ENCODE peak calls at places on chromosomes 3 and 15, in seven cellular contexts. O is K562, K is sigmoid colon, F is vagina, N is HepG2, X is HCT116, P is Panc1. L is an unnamed sample. For H3K4me1, the result is how much of the 10 kb centered on the place peaks cover.

GRCh38 chr15:43168192-43169107 is 16.8 kb upstream of the CCNDBP1 start:
- DNase-seq in O (no peak), K (peak), F (no peak), N (no peak), X (no peak), P (no peak), L (peak)

GRCh38 chr3:112293368-112294321 is at the start of gene SLC9C1:
- DNase-seq in O (peak), K (no peak), F (no peak), N (peak), X (peak), P (peak), L (no peak)

GRCh38 chr15:46732060-46732459 is 985.2 kb upstream of the SEMA6D start:
- DNase-seq in O (no peak), K (no peak), F (no peak), N (no peak), X (no peak), P (no peak), L (no peak)

GRCh38 chr3:182682263-182683229 is 110.8 kb upstream of the ATP11B start:
- DNase-seq in O (peak), K (no peak), F (no peak), N (peak), X (no peak), P (no peak), L (peak)

GRCh38 chr3:45566951-45567411 is 27.6 kb upstream of the LIMD1 start:
- DNase-seq in O (no peak), K (peak), F (no peak), N (no peak), X (no peak), P (no peak), L (no peak)

GRCh38 chr3:45509038-45509767 is 85.3 kb upstream of the LIMD1 start:
- DNase-seq in O (no peak), K (no peak), F (no peak), N (no peak), X (peak), P (no peak), L (no peak)

GRCh38 chr3:140505876-140506275 is 172.0 kb upstream of the TRIM42 start:
- DNase-seq in O (no peak), K (no peak), F (no peak), N (no peak), X (no peak), P (no peak), L (no peak)

GRCh38 chr3:52498134-52499054 is 3.3 kb downstream of the STAB1 start:
- DNase-seq in O (peak), K (peak), F (no peak), N (no peak), X (no peak), P (no peak), L (no peak)

GRCh38 chr3:183151716-183152385 is 10.7 kb downstream of the LAMP3 start:
- DNase-seq in O (no peak), K (no peak), F (no peak), N (no peak), X (no peak), P (no peak), L (no peak)

GRCh38 chr3:19811689-19812088 is 122.3 kb downstream of the EFHB start:
- DNase-seq in O (peak), K (no peak), F (no peak), N (no peak), X (no peak), P (no peak), L (no peak)

GRCh38 chr15:77634266-77634962 is 1.7 kb upstream of the LINGO1 start:
- DNase-seq in O (peak), K (peak), F (no peak), N (peak), X (peak), P (peak), L (peak)

GRCh38 chr3:43873723-43874122 is 183.0 kb downstream of the ABHD5 start:
- DNase-seq in O (no peak), K (no peak), F (peak), N (no peak), X (no peak), P (no peak), L (no peak)

GRCh38 chr3:153277029-153277428 is 115.0 kb downstream of the RAP2B start:
- DNase-seq in O (no peak), K (no peak), F (no peak), N (no peak), X (no peak), P (no peak), L (no peak)

GRCh38 chr3:14525685-14526631 is 14.2 kb downstream of the GRIP2 start:
- DNase-seq in O (no peak), K (peak), F (no peak), N (no peak), X (no peak), P (no peak), L (peak)

GRCh38 chr3:50671331-50671730 is 3.4 kb upstream of the DOCK3 start:
- DNase-seq in O (no peak), K (no peak), F (no peak), N (no peak), X (peak), P (no peak), L (no peak)

GRCh38 chr3:166052440-166052839 is 215.2 kb upstream of the BCHE start:
- DNase-seq in O (no peak), K (no peak), F (no peak), N (peak), X (no peak), P (no peak), L (no peak)

GRCh38 chr15:84104853-84105252 is 130.7 kb upstream of the GOLGA6L4 start:
- DNase-seq in O (no peak), K (no peak), F (no peak), N (no peak), X (no peak), P (no peak), L (no peak)

DNA sequence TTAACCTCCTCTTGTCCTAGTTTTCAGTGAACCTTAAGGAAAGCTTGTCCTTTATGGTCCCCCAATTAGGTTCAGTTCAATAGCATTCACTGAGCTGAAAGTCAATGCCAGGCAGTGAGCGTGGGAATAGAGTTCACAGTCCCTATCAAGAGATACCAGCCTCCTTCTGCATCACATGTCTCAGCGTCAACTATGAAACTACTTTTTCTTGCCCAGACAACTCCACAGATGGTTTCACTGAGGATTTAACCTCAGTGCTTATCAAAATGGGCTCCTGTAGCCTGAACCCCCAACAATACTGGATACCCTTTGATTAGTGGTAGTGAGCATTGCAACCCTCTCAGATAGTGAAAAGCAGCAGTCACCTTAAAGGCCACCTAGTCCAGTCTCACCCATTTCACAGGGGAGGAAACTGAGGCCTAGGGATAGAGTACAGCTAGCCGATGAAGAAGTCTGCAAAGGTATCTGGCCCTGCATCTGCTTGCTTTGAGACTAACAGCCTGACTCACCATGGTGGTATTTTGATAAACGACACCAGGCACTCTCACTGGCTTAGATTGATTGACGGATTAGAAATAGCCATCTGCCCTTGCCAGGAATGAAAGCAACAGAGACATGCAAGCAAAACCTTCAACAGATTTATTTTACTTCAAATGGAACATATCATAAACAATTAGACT is 1.6 kb upstream of the UBA3 start:
- DNase-seq in O (peak), K (no peak), F (no peak), N (no peak), X (no peak), P (no peak), L (no peak)
- H3K4me3 ChIP-seq in O (no peak), K (no peak), F (no peak), N (no peak), X (no peak), P (no peak), L (no peak)

DNA sequence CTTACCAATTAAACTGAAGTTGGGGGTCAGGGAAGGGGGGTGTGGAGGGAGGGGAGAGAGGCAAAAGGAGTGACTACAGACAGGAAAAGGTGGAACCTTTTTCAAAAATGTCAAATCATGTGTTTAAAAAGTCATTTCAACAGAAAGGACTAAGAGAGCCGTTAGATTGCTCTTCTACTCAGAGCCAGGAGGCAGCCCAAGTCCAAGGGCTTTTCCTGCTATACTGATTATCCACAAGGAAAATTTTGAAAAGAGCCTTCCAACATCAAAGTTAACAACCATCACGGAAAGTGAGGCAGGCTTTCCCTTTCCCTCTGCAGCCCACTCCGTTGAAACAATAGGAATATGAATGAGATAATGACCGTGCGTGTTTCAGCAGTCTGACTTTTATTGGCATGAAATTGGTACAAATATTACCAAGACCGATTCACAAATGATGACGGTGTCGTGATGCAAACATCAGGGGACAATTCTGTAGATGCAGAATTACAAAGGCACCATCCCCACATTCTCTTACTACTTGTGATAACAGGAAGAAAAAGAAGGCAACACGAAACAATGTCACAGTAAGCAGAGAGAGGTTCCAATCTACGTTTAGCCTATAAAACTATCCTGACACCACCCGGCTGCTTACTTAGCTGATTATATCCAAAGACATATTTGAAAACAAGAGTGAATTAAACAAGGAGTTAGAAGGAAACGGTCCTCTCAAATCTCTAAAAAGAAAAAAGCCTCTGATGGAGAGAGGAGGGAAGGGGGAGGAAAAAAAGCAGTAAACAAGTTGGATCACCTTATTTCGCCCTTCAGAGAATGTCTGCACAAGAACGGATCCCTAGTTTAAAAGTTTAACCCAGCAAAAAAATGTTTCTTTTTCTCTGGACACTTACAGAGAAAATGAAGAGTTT is 453.7 kb downstream of the FOXP1 start:
- DNase-seq in O (no peak), K (no peak), F (no peak), N (no peak), X (no peak), P (no peak), L (no peak)
- H3K4me1 ChIP-seq in O (under half), K (under half), F (half or more), N (half or more), X (under half), P (under half), L (half or more)

DNA sequence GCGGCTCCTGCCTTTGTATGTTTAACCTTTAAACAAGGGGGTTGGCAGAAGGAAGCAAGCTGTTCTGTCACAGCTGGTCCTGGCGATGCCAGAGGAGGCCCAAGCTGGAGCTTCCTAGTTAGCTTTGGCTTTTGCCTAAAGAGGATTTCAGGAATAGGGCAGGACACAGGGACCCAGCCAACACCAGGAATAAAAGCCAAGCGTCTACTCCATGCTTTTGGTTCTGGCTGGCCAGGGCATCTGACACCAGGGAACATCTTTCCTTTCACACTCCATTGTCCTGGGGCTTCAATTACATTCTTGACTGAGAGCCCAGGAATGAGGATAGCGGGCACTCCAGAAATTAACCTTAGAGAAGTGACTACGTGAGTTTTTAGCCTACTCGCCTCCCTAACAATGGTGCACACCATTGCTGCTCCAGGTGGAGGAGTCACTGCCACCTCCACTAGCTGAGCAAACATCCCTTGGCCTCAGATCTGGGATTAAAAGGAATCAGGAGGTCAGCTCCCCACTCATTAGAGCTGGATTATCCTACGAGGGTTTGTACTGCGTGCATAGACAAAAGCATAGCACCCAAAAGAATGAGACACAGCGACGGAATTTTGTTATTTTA is 38.2 kb downstream of the TPM1 start:
- DNase-seq in O (no peak), K (no peak), F (no peak), N (no peak), X (no peak), P (no peak), L (no peak)
- TF ChIP-seq POLR2AphosphoS5 in O (no peak), K (no peak), F (no peak), N (no peak), X (no peak), P (no peak), L (no peak)

GRCh38 chr3:54596087-54596486 is 331.8 kb downstream of the LRTM1 start:
- DNase-seq in O (no peak), K (no peak), F (peak), N (no peak), X (no peak), P (no peak), L (no peak)

GRCh38 chr3:54600441-54601204 is 327.2 kb downstream of the LRTM1 start:
- DNase-seq in O (no peak), K (no peak), F (peak), N (no peak), X (no peak), P (no peak), L (no peak)

GRCh38 chr3:54604495-54604894 is 323.4 kb downstream of the LRTM1 start:
- DNase-seq in O (no peak), K (no peak), F (peak), N (no peak), X (no peak), P (no peak), L (no peak)

DNA sequence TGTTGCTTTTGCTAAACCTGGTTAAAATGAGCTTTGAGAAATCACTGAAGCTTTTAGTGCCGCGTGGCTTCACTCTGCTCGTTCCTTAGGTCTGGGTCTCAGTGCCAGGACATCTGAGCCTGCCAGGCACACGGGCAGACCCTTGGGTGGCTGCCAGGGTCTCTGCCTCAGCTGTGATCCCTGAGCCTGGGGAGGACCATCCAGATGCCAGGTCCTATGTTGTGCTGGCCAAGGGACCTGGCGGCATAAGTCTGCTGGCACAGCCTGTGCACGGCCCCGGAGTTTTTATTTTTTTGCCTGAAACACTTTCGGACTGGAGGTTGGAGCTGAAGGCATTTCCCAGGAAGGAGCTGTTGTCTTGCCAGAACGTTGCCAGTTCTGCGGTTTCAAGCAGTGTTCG is 328.1 kb downstream of the LRTM1 start:
- DNase-seq in O (no peak), K (peak), F (peak), N (no peak), X (no peak), P (no peak), L (no peak)
- H3K4me3 ChIP-seq in O (no peak), K (no peak), F (no peak), N (no peak), X (no peak), P (no peak), L (no peak)

GRCh38 chr15:63977102-63977501 is 69.2 kb downstream of the DAPK2 start:
- DNase-seq in O (no peak), K (no peak), F (peak), N (no peak), X (no peak), P (no peak), L (no peak)
- H3K4me1 ChIP-seq in O (under half), K (under half), F (under half), N (under half), X (under half), P (under half), L (under half)

GRCh38 chr15:73075151-73075859 is 23.0 kb downstream of the NEO1 start:
- DNase-seq in O (no peak), K (no peak), F (no peak), N (no peak), X (no peak), P (no peak), L (no peak)
- TF ChIP-seq POLR2AphosphoS5 in O (no peak), K (no peak), F (no peak), N (no peak), X (no peak), P (no peak), L (no peak)

GRCh38 chr3:101829066-101829830 is 20.1 kb upstream of the NFKBIZ start:
- DNase-seq in O (no peak), K (peak), F (no peak), N (no peak), X (no peak), P (no peak), L (peak)
- H3K4me3 ChIP-seq in O (no peak), K (peak), F (peak), N (no peak), X (no peak), P (peak), L (peak)

DNA sequence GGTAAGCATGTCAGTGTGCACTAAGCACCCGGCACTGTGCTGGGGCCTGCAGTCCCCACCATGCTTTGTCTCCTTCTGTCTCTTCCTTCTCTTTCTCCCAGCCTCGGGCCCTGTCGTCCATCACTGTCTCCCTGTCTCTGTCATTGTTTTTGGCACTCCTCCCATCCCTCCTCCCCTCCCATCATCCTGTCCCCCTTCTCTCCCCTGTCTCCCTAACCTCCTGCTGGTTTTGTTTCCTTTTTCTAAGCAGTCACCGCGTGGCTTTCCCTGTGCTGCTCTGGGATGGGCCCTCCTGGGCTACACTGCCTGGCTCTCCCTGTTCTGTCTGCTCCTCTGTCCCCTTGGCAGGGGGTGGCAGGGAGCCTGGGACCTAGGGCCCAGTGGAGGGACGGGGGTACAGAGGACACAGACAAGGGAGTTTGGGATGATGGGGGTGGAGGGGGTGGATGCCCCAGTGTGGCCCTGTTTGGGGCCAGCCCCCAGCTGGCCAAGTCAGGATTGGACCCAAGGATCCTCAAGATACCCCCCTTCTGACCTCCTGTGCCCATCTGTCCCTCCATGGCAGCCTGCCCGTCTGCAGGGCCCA is 5.7 kb downstream of the CHST13 start:
- DNase-seq in O (no peak), K (peak), F (no peak), N (no peak), X (no peak), P (no peak), L (no peak)
- H3K4me1 ChIP-seq in O (under half), K (under half), F (under half), N (half or more), X (under half), P (under half), L (under half)

GRCh38 chr3:126487151-126487771 is 11.6 kb upstream of the ZXDC start:
- DNase-seq in O (peak), K (no peak), F (no peak), N (peak), X (no peak), P (no peak), L (no peak)
- TF ChIP-seq POLR2AphosphoS5 in O (no peak), K (no peak), F (peak), N (no peak), X (no peak), P (no peak), L (no peak)

L was measured in stomach.